ENCODE peak calls at places on chromosomes 5 and 9, in seven cellular contexts. C is ascending aorta; Y is EH; X is AG04450; U is Right ventricle myocardium superior; P is stimulated activated CD8-positive, alpha-beta memory T cell treated with anti-CD3 and anti-CD28 coated beads, Interleukin-4, amount 100 ng/mL, for 24 hours; J is stimulated activated naive CD8-positive, alpha-beta T cell treated with anti-CD3 and anti-CD28 coated beads, Interleukin-15, amount 100 ng/mL, for 72 hours. Q is an unnamed sample.

GRCh38 chr9:137492464-137493162 is 33.5 kb upstream of the NSMF start:
- DNase-seq in C (no peak), Y (no peak), X (no peak), U (peak; percentile 33), P (no peak), J (no peak), Q (no peak)

GRCh38 chr5:76790632-76791290 is 28.1 kb upstream of the F2RL1 start:
- DNase-seq in C (no peak), Y (peak; percentile 97), X (peak; percentile 94), U (no peak), P (no peak), J (no peak), Q (no peak)

GRCh38 chr9:71498691-71499090 is 269.6 kb downstream of the CEMIP2 start:
- DNase-seq in C (no peak), Y (no peak), X (no peak), U (no peak), P (no peak), J (no peak), Q (no peak)

GRCh38 chr9:132908635-132909034 is 29.9 kb downstream of the SPACA9 start:
- DNase-seq in C (no peak), Y (no peak), X (no peak), U (no peak), P (no peak), J (no peak), Q (no peak)

GRCh38 chr9:134716067-134716466 is 74.5 kb downstream of the COL5A1 start:
- DNase-seq in C (no peak), Y (peak; percentile 57), X (no peak), U (no peak), P (no peak), J (no peak), Q (no peak)

GRCh38 chr9:136282272-136282861 is 21.5 kb downstream of the CCDC187 start:
- DNase-seq in C (no peak), Y (no peak), X (no peak), U (no peak), P (no peak), J (no peak), Q (no peak)

GRCh38 chr5:14801792-14802191 is 69.8 kb downstream of the ANKH start:
- DNase-seq in C (no peak), Y (no peak), X (no peak), U (no peak), P (no peak), J (no peak), Q (no peak)

GRCh38 chr5:119218830-119219782 is 136.7 kb upstream of the TNFAIP8 start:
- DNase-seq in C (no peak), Y (peak; percentile 39), X (no peak), U (no peak), P (no peak), J (no peak), Q (no peak)

GRCh38 chr9:119959846-119960545 is 590.8 kb upstream of the BRINP1 start:
- DNase-seq in C (no peak), Y (no peak), X (no peak), U (no peak), P (no peak), J (no peak), Q (no peak)

GRCh38 chr9:93620041-93620506 is 43.7 kb downstream of the PHF2 start:
- DNase-seq in C (no peak), Y (no peak), X (no peak), U (no peak), P (no peak), J (no peak), Q (no peak)

GRCh38 chr5:67358186-67358585 is 161.6 kb upstream of the CD180 start:
- DNase-seq in C (no peak), Y (no peak), X (no peak), U (no peak), P (no peak), J (no peak), Q (no peak)

GRCh38 chr9:105064248-105065118 is 136.5 kb upstream of the ABCA1 start:
- DNase-seq in C (peak; percentile 67), Y (peak; percentile 98), X (peak; percentile 92), U (peak; percentile 94), P (no peak), J (no peak), Q (peak; percentile 92)

GRCh38 chr9:135488013-135488330 is 8.4 kb downstream of the PPP1R26 start:
- DNase-seq in C (no peak), Y (no peak), X (no peak), U (no peak), P (no peak), J (no peak), Q (no peak)

GRCh38 chr9:127835930-127836586 is 18.4 kb downstream of the ENG start:
- DNase-seq in C (no peak), Y (peak; percentile 83), X (peak; percentile 36), U (peak; percentile 64), P (no peak), J (no peak), Q (no peak)

GRCh38 chr9:111118256-111118950 is 80.1 kb upstream of the LPAR1 start:
- DNase-seq in C (no peak), Y (peak; percentile 93), X (peak; percentile 39), U (no peak), P (no peak), J (no peak), Q (no peak)

GRCh38 chr9:78238061-78239038 is 2.5 kb downstream of the CEP78 start:
- DNase-seq in C (no peak), Y (no peak), X (no peak), U (no peak), P (no peak), J (no peak), Q (no peak)

GRCh38 chr9:75147638-75148037 is 59.3 kb downstream of the OSTF1 start:
- DNase-seq in C (no peak), Y (peak; percentile 69), X (no peak), U (no peak), P (no peak), J (no peak), Q (no peak)